ENCODE peak calls at places on chromosomes 1 and 21, in four cellular contexts. F, J, W and A are unnamed samples.

GRCh38 chr21:41280115-41280919 is 36.3 kb upstream of the FAM3B start:
- DNase-seq in F (no peak), J (no peak), W (no peak), A (peak; percentile 92)

GRCh38 chr1:168469690-168470089 is 74.1 kb downstream of the XCL2 start:
- DNase-seq in F (peak; percentile 84), J (peak; percentile 83), W (peak; percentile 41), A (no peak)

GRCh38 chr1:18128298-18128697 is 20.7 kb downstream of the IGSF21 start:
- DNase-seq in F (no peak), J (no peak), W (no peak), A (no peak)

GRCh38 chr1:48341221-48341620 is 118.7 kb downstream of the SLC5A9 start:
- DNase-seq in F (no peak), J (no peak), W (no peak), A (no peak)

GRCh38 chr1:178628637-178629548 is 96.2 kb upstream of the RALGPS2 start:
- DNase-seq in F (peak; percentile 28), J (no peak), W (no peak), A (peak; percentile 71)

GRCh38 chr1:176625365-176625764 is 162.4 kb downstream of the PAPPA2 start:
- DNase-seq in F (no peak), J (no peak), W (no peak), A (no peak)

GRCh38 chr1:210438928-210439841 is 110.5 kb downstream of the HHAT start:
- DNase-seq in F (no peak), J (no peak), W (no peak), A (peak; percentile 16)

GRCh38 chr1:50980505-50980904 is 10.5 kb downstream of the CDKN2C start:
- DNase-seq in F (no peak), J (no peak), W (no peak), A (no peak)

GRCh38 chr21:36396971-36397370 is 11.8 kb downstream of the CHAF1B start:
- DNase-seq in F (no peak), J (peak; percentile 45), W (no peak), A (no peak)

GRCh38 chr1:240496941-240497340 is 115.0 kb downstream of the GREM2 start:
- DNase-seq in F (no peak), J (no peak), W (no peak), A (no peak)

GRCh38 chr1:241518447-241519307 is 878 bp downstream of the FH start:
- DNase-seq in F (no peak), J (no peak), W (no peak), A (peak; percentile 28)

DNA sequence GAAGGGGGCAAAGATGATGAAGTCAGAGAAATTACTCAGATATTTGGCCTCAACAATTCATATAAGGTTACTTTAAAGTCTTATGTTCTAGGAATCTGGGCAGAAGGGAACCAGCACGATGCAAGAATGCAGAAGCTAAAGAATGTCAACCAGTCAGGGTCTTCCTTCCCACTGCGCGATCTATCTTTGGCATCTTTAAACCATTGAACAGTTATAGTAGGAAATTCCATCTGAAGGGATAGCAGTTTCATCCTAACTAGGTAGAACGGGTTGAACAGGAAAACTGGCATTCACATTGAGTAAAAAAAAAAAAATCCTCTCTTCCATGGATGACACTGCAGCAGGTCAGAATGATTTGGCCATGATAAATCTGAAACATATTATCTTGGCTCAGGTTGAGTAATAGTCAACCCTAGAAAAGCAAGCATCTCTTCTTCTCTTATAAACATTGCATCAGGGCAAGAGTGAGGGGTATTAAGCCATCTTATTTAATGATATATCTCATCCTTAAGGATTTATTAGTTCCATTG is 6.3 kb downstream of the CRCT1 start:
- DNase-seq in F (no peak), J (no peak), W (no peak), A (no peak)
- H3K9me3 ChIP-seq in F (no peaks in the 10 kb centered on the region), J (no peaks in the 10 kb centered on the region), W (no peaks in the 10 kb centered on the region), A (no peaks in the 10 kb centered on the region)

GRCh38 chr1:212236664-212237220 is 48.5 kb upstream of the PPP2R5A start:
- DNase-seq in F (no peak), J (no peak), W (no peak), A (no peak)
- H3K27ac ChIP-seq in F (peak overlapping the region; percentile 78), J (no peak overlapping the region), W (no peak overlapping the region), A (peak overlapping the region; percentile 85)

GRCh38 chr1:12026586-12026985 is 7.3 kb downstream of the MIIP start:
- DNase-seq in F (no peak), J (no peak), W (no peak), A (no peak)

GRCh38 chr1:12016182-12016581 is 3.1 kb upstream of the MIIP start:
- DNase-seq in F (no peak), J (no peak), W (no peak), A (no peak)

GRCh38 chr1:12019858-12020509 is 686 bp downstream of the MIIP start:
- DNase-seq in F (peak; percentile 52), J (no peak), W (no peak), A (no peak)

GRCh38 chr1:12021616-12022015 is 2.3 kb downstream of the MIIP start:
- DNase-seq in F (no peak), J (no peak), W (no peak), A (no peak)

DNA sequence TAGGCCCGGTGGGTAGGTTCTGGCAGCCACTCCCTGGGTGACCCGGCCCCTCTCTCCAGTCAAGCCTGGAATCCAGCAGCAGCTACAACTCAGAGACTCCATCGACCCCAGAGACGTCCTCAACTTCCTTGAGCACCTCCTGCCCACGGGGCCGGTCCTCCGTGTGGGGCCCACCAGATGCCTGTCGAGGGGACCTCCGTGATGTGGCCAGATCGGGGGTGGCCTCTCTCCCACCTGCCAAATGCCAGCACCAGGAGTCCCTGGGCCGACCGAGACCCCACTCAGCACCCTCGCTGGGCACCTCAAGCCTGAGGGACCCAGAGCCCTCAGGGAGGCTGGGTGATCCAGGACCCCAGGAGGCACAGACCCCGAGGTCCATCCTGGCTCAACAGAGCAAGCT is 2.7 kb downstream of the MIIP start:
- DNase-seq in F (no peak), J (no peak), W (no peak), A (no peak)
- H3K4me3 ChIP-seq in F (no peak overlapping the region), J (no peak overlapping the region), W (no peak overlapping the region), A (no peak overlapping the region)

GRCh38 chr1:246921481-246921880 is 10.3 kb downstream of the AHCTF1 start:
- DNase-seq in F (no peak), J (no peak), W (no peak), A (no peak)
- H3K9me3 ChIP-seq in F (no peaks in the 10 kb centered on the region), J (no peaks in the 10 kb centered on the region), W (no peaks in the 10 kb centered on the region), A (no peaks in the 10 kb centered on the region)

DNA sequence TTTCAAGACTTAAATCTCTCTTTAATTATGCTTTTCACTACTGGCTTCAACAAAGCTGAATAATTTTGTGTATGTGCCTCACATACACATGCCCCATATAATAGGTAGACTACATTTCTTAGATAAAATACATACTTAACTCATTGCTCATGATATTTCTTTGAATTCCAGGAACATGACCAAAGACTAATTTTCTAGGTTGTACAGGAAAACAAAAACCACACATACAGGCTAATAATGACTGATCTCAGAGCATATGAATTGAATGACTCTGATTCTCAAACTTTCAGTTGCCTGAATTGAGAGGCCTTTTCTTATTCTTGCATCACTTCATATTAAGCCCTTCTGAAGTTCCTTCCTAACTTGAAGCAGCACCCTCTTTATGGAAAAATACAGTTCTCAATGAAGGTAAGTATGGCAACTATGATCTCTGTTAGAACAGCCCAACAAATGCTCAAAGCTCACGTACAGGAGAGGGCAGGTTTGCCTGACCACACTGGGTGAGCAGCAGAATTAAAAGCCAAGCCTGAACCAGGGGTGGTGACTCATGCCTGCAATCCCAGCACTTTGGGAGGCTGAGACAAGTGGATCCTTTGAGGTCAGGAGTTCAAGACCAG is 22.6 kb upstream of the UAP1 start:
- DNase-seq in F (no peak), J (no peak), W (no peak), A (peak; percentile 82)
- H3K27ac ChIP-seq in F (no peak overlapping the region), J (peak overlapping the region; percentile 34), W (no peak overlapping the region), A (no peak overlapping the region)

DNA sequence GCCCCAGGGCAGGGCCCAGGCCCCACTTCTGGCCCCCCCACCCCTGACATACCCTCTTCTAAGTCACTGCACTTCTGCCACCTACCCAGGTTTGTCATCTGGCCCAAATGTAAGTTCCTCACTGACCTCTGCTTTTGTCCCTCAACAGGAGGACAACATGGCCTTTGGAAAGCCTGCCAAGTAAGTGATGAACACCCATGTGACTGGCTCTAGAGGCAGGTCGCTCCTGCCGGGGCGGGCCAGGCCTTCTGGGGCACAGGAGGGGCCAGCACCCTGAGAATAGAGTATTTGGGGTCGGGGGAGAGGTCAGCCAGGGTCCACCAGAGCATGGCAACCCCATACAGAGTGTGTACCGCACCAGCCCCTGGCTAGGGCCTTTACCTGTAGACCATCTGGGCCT is 9.9 kb upstream of the SYTL1 start:
- DNase-seq in F (no peak), J (no peak), W (no peak), A (no peak)
- H3K4me3 ChIP-seq in F (no peak overlapping the region), J (no peak overlapping the region), W (no peak overlapping the region), A (no peak overlapping the region)

DNA sequence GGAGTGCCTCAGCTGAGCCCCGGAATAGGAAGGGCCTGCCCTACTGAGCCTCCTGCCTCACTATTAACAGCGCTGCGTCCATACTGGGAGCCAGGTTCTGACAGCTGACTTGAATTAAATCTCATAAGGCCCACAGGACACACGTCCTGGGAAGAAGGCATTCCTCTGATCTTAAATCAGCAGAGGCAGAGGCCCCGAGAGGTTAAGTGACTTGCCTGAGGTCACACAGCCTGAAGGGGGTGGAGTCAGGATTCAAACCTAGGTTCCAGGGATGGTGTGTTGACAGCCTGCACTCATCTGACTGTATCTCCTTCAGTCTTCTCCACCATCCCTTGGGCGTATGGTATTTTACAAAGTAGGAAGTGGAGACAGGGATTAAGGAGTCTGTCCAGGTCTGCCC is 79.8 kb downstream of the AJAP1 start:
- DNase-seq in F (no peak), J (no peak), W (no peak), A (no peak)
- H3K9me3 ChIP-seq in F (no peaks in the 10 kb centered on the region), J (no peaks in the 10 kb centered on the region), W (no peaks in the 10 kb centered on the region), A (no peaks in the 10 kb centered on the region)

GRCh38 chr1:52751589-52752306 is 25.5 kb downstream of the ZYG11B start:
- DNase-seq in F (no peak), J (no peak), W (no peak), A (peak; percentile 60)
- H3K27ac ChIP-seq in F (no peak overlapping the region), J (no peak overlapping the region), W (no peak overlapping the region), A (peak overlapping the region; percentile 41)

DNA sequence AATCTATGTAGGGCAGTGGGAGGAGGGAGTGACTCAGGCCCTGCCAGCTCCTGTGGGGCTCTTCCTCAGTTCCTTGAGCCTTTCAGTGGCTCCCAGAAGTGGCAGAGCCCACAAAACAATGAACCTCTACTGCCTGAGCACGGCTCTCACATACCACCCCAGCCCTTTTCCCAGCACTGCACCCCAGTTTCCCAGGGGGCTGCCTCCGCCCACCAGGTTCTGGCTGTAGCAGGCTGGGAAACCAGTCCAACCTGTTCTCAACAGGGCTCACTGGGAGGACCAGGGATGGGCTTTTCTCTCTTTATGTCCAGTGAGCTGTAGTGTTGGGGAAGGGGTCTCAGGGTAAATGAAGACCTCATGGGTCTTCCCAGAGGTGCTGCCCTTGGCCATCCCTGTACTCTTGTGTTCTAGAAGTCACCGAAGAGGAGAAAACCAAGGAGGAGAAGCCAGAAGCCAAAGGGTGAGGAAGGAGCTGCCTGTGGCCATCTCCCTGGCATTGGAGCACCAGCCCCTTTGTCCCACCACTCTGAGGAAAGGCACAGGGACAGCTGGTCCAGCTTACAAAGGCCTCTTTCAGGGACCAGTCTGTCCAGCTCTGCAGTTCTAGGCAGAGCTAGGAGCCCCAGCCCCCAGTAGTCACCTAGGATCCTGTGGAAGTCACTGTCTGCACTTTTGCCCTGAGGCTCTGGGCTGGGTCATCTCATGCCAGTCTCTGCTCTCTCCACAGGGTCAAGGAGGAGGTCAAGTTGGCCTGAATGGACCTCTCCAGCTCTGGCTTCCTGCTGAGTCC is 3.5 kb downstream of the MARCKSL1 start:
- DNase-seq in F (no peak), J (no peak), W (no peak), A (no peak)
- H3K4me3 ChIP-seq in F (no peak overlapping the region), J (no peak overlapping the region), W (no peak overlapping the region), A (no peak overlapping the region)